ENCODE peak calls at places on chromosomes 5 and 9, in five cellular contexts. X is HuH-7.5, M is body of pancreas, K is substantia nigra, J is astrocyte of the spinal cord. C is an unnamed sample.

GRCh38 chr9:133303266-133304157 is 28.5 kb upstream of the ABO start:
- DNase-seq in M (no peak), K (no peak), X (no peak), J (no peak), C (no peak)

GRCh38 chr5:27472000-27472763 is 433.8 kb upstream of the CDH9 start:
- DNase-seq in K (no peak), J (peak), M (peak), X (no peak), C (no peak)

GRCh38 chr5:1661831-1662558 is 137.6 kb downstream of the MRPL36 start:
- DNase-seq in K (no peak), J (no peak), M (no peak), X (no peak), C (no peak)

GRCh38 chr5:125367702-125368101 is 621.3 kb upstream of the ZNF608 start:
- DNase-seq in X (no peak), K (no peak), M (no peak), J (no peak), C (no peak)

GRCh38 chr9:87479801-87480201 is 17.9 kb upstream of the DAPK1 start:
- DNase-seq in K (peak), J (peak), X (no peak), M (peak), C (peak)

GRCh38 chr9:134370213-134370492 is 43.9 kb downstream of the RXRA start:
- DNase-seq in X (no peak), K (peak), M (no peak), J (no peak), C (no peak)

GRCh38 chr5:91219141-91219802 is 163.8 kb downstream of the ARRDC3 start:
- DNase-seq in J (peak), K (no peak), X (peak), M (peak), C (peak)

GRCh38 chr9:34457266-34458012 is 931 bp downstream of the FAM219A start:
- DNase-seq in M (peak), J (peak), K (peak), X (peak), C (peak)

GRCh38 chr9:90044710-90045151 is 439.9 kb downstream of the GADD45G start:
- DNase-seq in J (peak), X (no peak), M (no peak), K (no peak), C (no peak)

GRCh38 chr9:105299190-105299854 is 54.9 kb downstream of the SLC44A1 start:
- DNase-seq in X (no peak), M (peak), J (peak), K (no peak), C (no peak)

GRCh38 chr5:179967489-179967888 is 59.8 kb upstream of the TBC1D9B start:
- DNase-seq in J (peak), K (no peak), X (peak), M (no peak), C (no peak)

GRCh38 chr9:113603773-113604172 is 140.2 kb downstream of the RGS3 start:
- DNase-seq in K (no peak), X (no peak), J (no peak), M (no peak), C (no peak)

GRCh38 chr9:117088140-117088539 is 326.7 kb downstream of the ASTN2 start:
- DNase-seq in J (no peak), K (no peak), X (no peak), M (no peak), C (no peak)

GRCh38 chr5:107324071-107324470 is 346.7 kb downstream of the EFNA5 start:
- DNase-seq in K (no peak), X (no peak), M (no peak), J (peak), C (no peak)

GRCh38 chr5:179212870-179213269 is 132.4 kb downstream of the ADAMTS2 start:
- DNase-seq in J (no peak), X (no peak), K (no peak), M (no peak), C (no peak)

GRCh38 chr9:127162046-127162445 is 39.6 kb upstream of the ANGPTL2 start:
- DNase-seq in J (no peak), M (no peak), X (no peak), K (no peak), C (no peak)

GRCh38 chr9:237141-237857 is 22.6 kb downstream of the DOCK8 start:
- DNase-seq in J (no peak), M (no peak), K (no peak), X (no peak), C (no peak)

GRCh38 chr5:125012727-125013451 is 266.4 kb upstream of the ZNF608 start:
- DNase-seq in X (peak), J (no peak), K (no peak), M (peak), C (no peak)

GRCh38 chr5:142888469-142889085 is 118.4 kb downstream of the ARHGAP26 start:
- DNase-seq in K (no peak), J (peak), M (peak), X (peak), C (no peak)

GRCh38 chr5:69489246-69489645 is 3.3 kb upstream of the OCLN start:
- DNase-seq in K (no peak), J (no peak), M (no peak), X (no peak), C (no peak)

GRCh38 chr5:132479073-132479811 is 11.3 kb downstream of the IRF1 start:
- DNase-seq in X (no peak), K (no peak), J (no peak), M (no peak), C (no peak)

GRCh38 chr9:8883313-8883712 is 1083.7 kb upstream of the DMAC1 start:
- DNase-seq in X (no peak), K (no peak), J (no peak), M (no peak), C (no peak)

GRCh38 chr5:3845249-3845648 is 249.6 kb downstream of the IRX1 start:
- DNase-seq in M (no peak), X (no peak), K (no peak), J (no peak), C (no peak)

GRCh38 chr9:33443047-33443446 is 4.3 kb downstream of the AQP3 start:
- DNase-seq in M (no peak), X (no peak), K (no peak), J (no peak), C (no peak)

GRCh38 chr9:121861501-121862180 is 210.2 kb downstream of the DAB2IP start:
- DNase-seq in X (peak), M (no peak), J (no peak), K (no peak), C (no peak)

GRCh38 chr5:120684749-120685415 is 220.8 kb downstream of the PRR16 start:
- DNase-seq in K (no peak), J (peak), X (no peak), M (no peak), C (no peak)

GRCh38 chr5:76475936-76476335 is 72.9 kb downstream of the IQGAP2 start:
- DNase-seq in K (no peak), J (no peak), M (no peak), X (no peak), C (no peak)

GRCh38 chr9:113577525-113578261 is 114.2 kb downstream of the RGS3 start:
- DNase-seq in K (no peak), X (no peak), M (no peak), J (peak), C (no peak)

GRCh38 chr5:16619136-16619535 is 2.3 kb upstream of the RETREG1 start:
- DNase-seq in M (no peak), K (no peak), J (no peak), X (no peak), C (no peak)

GRCh38 chr9:93613174-93613573 is 36.8 kb downstream of the PHF2 start:
- DNase-seq in K (no peak), M (no peak), J (no peak), X (no peak), C (no peak)

GRCh38 chr9:136409557-136410455 is 608 bp downstream of the ENTR1 start:
- DNase-seq in K (no peak), J (no peak), M (peak), X (peak), C (no peak)

GRCh38 chr5:158647264-158647663 is 452.5 kb downstream of the EBF1 start:
- DNase-seq in J (no peak), X (no peak), K (no peak), M (no peak), C (no peak)

GRCh38 chr5:125660231-125660895 is 762.8 kb upstream of the GRAMD2B start:
- DNase-seq in X (no peak), J (peak), K (no peak), M (no peak), C (no peak)

GRCh38 chr5:134252671-134253070 is 26.8 kb upstream of the PPP2CA start:
- DNase-seq in J (peak), M (peak), X (no peak), K (no peak), C (no peak)

GRCh38 chr5:80114856-80115255 is 79.7 kb downstream of the THBS4 start:
- DNase-seq in X (no peak), J (no peak), K (no peak), M (no peak), C (no peak)